ENCODE peak calls at places on chromosomes 3 and 15, in seven cellular contexts. W is BJ; F is NCI-H460; E is ovary; Y is NAMALWA; G is activated naive CD8-positive, alpha-beta T cell treated with anti-CD3 and anti-CD28 coated beads, Interleukin-2, amount 50 U/mL, for 24 hours; S is GM18507. Q is an unnamed sample.
A peak's percentile ranks its signal among the peaks of the same experiment; 100 is the strongest.

GRCh38 chr3:176816937-176817336 is 380.3 kb downstream of the TBL1XR1 start:
- DNase-seq in W (no peak), F (no peak), E (no peak), Y (no peak), G (no peak), S (no peak), Q (no peak)

GRCh38 chr15:69973102-69973714 is 124.5 kb downstream of the TLE3 start:
- DNase-seq in W (no peak), F (peak; percentile 44), E (no peak), Y (peak; percentile 46), G (peak; percentile 23), S (no peak), Q (peak; percentile 14)

GRCh38 chr3:141707741-141708203 is 30.3 kb upstream of the RNF7 start:
- DNase-seq in W (peak; percentile 50), F (no peak), E (no peak), Y (no peak), G (no peak), S (no peak), Q (no peak)

GRCh38 chr15:81282911-81283310 is 41.0 kb downstream of the STARD5 start:
- DNase-seq in W (no peak), F (no peak), E (no peak), Y (no peak), G (no peak), S (no peak), Q (no peak)

GRCh38 chr15:63044645-63045437 is 2.3 kb downstream of the TPM1 start:
- DNase-seq in W (no peak), F (no peak), E (no peak), Y (no peak), G (no peak), S (no peak), Q (no peak)

GRCh38 chr3:11624161-11624560 is 19.6 kb downstream of the VGLL4 start:
- DNase-seq in W (no peak), F (no peak), E (no peak), Y (no peak), G (peak; percentile 66), S (no peak), Q (no peak)

GRCh38 chr3:48507256-48508061 is 3.5 kb upstream of the SHISA5 start:
- DNase-seq in W (no peak), F (peak; percentile 32), E (no peak), Y (peak; percentile 69), G (peak; percentile 71), S (peak; percentile 55), Q (peak; percentile 78)

GRCh38 chr3:97692831-97693230 is 71.7 kb upstream of the ARL6 start:
- DNase-seq in W (no peak), F (no peak), E (no peak), Y (no peak), G (no peak), S (no peak), Q (no peak)

GRCh38 chr15:88911766-88912118 is 1.4 kb downstream of the MFGE8 start:
- DNase-seq in W (no peak), F (no peak), E (no peak), Y (no peak), G (no peak), S (no peak), Q (no peak)

GRCh38 chr3:72123908-72124441 is 339.0 kb upstream of the PROK2 start:
- DNase-seq in W (no peak), F (peak; percentile 4), E (no peak), Y (no peak), G (no peak), S (no peak), Q (no peak)

GRCh38 chr15:89772933-89773583 is 3.1 kb upstream of the MESP2 start:
- DNase-seq in W (no peak), F (peak; percentile 15), E (no peak), Y (peak; percentile 56), G (no peak), S (no peak), Q (no peak)

GRCh38 chr3:144843099-144843498 is 871.5 kb downstream of the DIPK2A start:
- DNase-seq in W (no peak), F (no peak), E (no peak), Y (peak; percentile 11), G (no peak), S (no peak), Q (no peak)

GRCh38 chr3:190444036-190444435 is 5.7 kb downstream of the TMEM207 start:
- DNase-seq in W (no peak), F (no peak), E (no peak), Y (no peak), G (no peak), S (no peak), Q (peak; percentile 72)

GRCh38 chr15:58873267-58873666 is 60.2 kb downstream of the SLTM start:
- DNase-seq in W (peak; percentile 12), F (no peak), E (no peak), Y (no peak), G (no peak), S (no peak), Q (peak; percentile 13)

GRCh38 chr15:57540736-57541135 is 51.0 kb upstream of the MYZAP start:
- DNase-seq in W (no peak), F (no peak), E (no peak), Y (no peak), G (no peak), S (peak; percentile 29), Q (no peak)

GRCh38 chr3:157335677-157336076 is 101.0 kb upstream of the PTX3 start:
- DNase-seq in W (no peak), F (no peak), E (no peak), Y (no peak), G (no peak), S (no peak), Q (no peak)

Q was measured in AML-193.